ENCODE peak calls at places on chromosomes 13 and 19, in nine cellular contexts. One of them, this sample, is unnamed.

GRCh38 chr19:33664744-33665143 is 43.0 kb downstream of the CHST8 start:
- DNase-seq in CD8-positive, alpha-beta memory T cell: no peak
- DNase-seq in HT1080: no peak
- DNase-seq in cardiac muscle cell: no peak
- DNase-seq in brain microvascular endothelial cell: no peak
- DNase-seq in NCI-H1105: no peak
- DNase-seq in psoas muscle: no peak
- DNase-seq in SW480: no peak
- DNase-seq in stimulated activated naive CD8-positive, alpha-beta T cell treated with anti-CD3 and anti-CD28 coated beads, Interleukin-15, amount 100 ng/mL, for 72 hours: no peak
- DNase-seq in this sample: no peak

GRCh38 chr19:3761382-3762129 is at the start of gene APBA3:
- DNase-seq in CD8-positive, alpha-beta memory T cell: peak; percentile 92
- DNase-seq in HT1080: peak; percentile 90
- DNase-seq in cardiac muscle cell: peak; percentile 94
- DNase-seq in brain microvascular endothelial cell: peak; percentile 83
- DNase-seq in NCI-H1105: peak; percentile 83
- DNase-seq in psoas muscle: peak; percentile 97
- DNase-seq in SW480: peak; percentile 53
- DNase-seq in stimulated activated naive CD8-positive, alpha-beta T cell treated with anti-CD3 and anti-CD28 coated beads, Interleukin-15, amount 100 ng/mL, for 72 hours: peak; percentile 97
- DNase-seq in this sample: peak; percentile 90

GRCh38 chr13:33665776-33666175 is 152.2 kb upstream of the RFC3 start:
- DNase-seq in CD8-positive, alpha-beta memory T cell: no peak
- DNase-seq in HT1080: no peak
- DNase-seq in cardiac muscle cell: no peak
- DNase-seq in brain microvascular endothelial cell: no peak
- DNase-seq in NCI-H1105: no peak
- DNase-seq in psoas muscle: no peak
- DNase-seq in SW480: no peak
- DNase-seq in stimulated activated naive CD8-positive, alpha-beta T cell treated with anti-CD3 and anti-CD28 coated beads, Interleukin-15, amount 100 ng/mL, for 72 hours: no peak
- DNase-seq in this sample: no peak

GRCh38 chr19:7507884-7508283 is 8.0 kb upstream of the ZNF358 start:
- DNase-seq in CD8-positive, alpha-beta memory T cell: no peak
- DNase-seq in HT1080: peak; percentile 81
- DNase-seq in cardiac muscle cell: no peak
- DNase-seq in brain microvascular endothelial cell: peak; percentile 92
- DNase-seq in NCI-H1105: no peak
- DNase-seq in psoas muscle: peak; percentile 87
- DNase-seq in SW480: peak; percentile 87
- DNase-seq in stimulated activated naive CD8-positive, alpha-beta T cell treated with anti-CD3 and anti-CD28 coated beads, Interleukin-15, amount 100 ng/mL, for 72 hours: peak; percentile 31
- DNase-seq in this sample: peak; percentile 49

GRCh38 chr13:113453962-113454361 is 674 bp upstream of the ADPRHL1 start:
- DNase-seq in CD8-positive, alpha-beta memory T cell: no peak
- DNase-seq in HT1080: no peak
- DNase-seq in cardiac muscle cell: no peak
- DNase-seq in brain microvascular endothelial cell: no peak
- DNase-seq in NCI-H1105: no peak
- DNase-seq in psoas muscle: peak; percentile 44
- DNase-seq in SW480: no peak
- DNase-seq in stimulated activated naive CD8-positive, alpha-beta T cell treated with anti-CD3 and anti-CD28 coated beads, Interleukin-15, amount 100 ng/mL, for 72 hours: no peak
- DNase-seq in this sample: no peak

GRCh38 chr13:110444226-110444653 is 117.3 kb downstream of the RAB20 start:
- DNase-seq in CD8-positive, alpha-beta memory T cell: no peak
- DNase-seq in HT1080: no peak
- DNase-seq in cardiac muscle cell: no peak
- DNase-seq in brain microvascular endothelial cell: peak; percentile 67
- DNase-seq in NCI-H1105: no peak
- DNase-seq in psoas muscle: no peak
- DNase-seq in SW480: peak; percentile 77
- DNase-seq in stimulated activated naive CD8-positive, alpha-beta T cell treated with anti-CD3 and anti-CD28 coated beads, Interleukin-15, amount 100 ng/mL, for 72 hours: no peak
- DNase-seq in this sample: peak; percentile 79

GRCh38 chr13:37361608-37362007 is 237.0 kb downstream of the POSTN start:
- DNase-seq in CD8-positive, alpha-beta memory T cell: no peak
- DNase-seq in HT1080: no peak
- DNase-seq in cardiac muscle cell: no peak
- DNase-seq in brain microvascular endothelial cell: no peak
- DNase-seq in NCI-H1105: no peak
- DNase-seq in psoas muscle: no peak
- DNase-seq in SW480: no peak
- DNase-seq in stimulated activated naive CD8-positive, alpha-beta T cell treated with anti-CD3 and anti-CD28 coated beads, Interleukin-15, amount 100 ng/mL, for 72 hours: no peak
- DNase-seq in this sample: no peak

GRCh38 chr13:43986395-43986794 is 106.7 kb downstream of the LACC1 start:
- DNase-seq in CD8-positive, alpha-beta memory T cell: no peak
- DNase-seq in HT1080: no peak
- DNase-seq in cardiac muscle cell: peak; percentile 71
- DNase-seq in brain microvascular endothelial cell: no peak
- DNase-seq in NCI-H1105: peak; percentile 44
- DNase-seq in psoas muscle: no peak
- DNase-seq in SW480: no peak
- DNase-seq in stimulated activated naive CD8-positive, alpha-beta T cell treated with anti-CD3 and anti-CD28 coated beads, Interleukin-15, amount 100 ng/mL, for 72 hours: no peak
- DNase-seq in this sample: no peak

GRCh38 chr13:113584870-113585671 is 518 bp downstream of the TFDP1 start:
- DNase-seq in CD8-positive, alpha-beta memory T cell: peak; percentile 11
- DNase-seq in HT1080: peak; percentile 35
- DNase-seq in cardiac muscle cell: peak; percentile 36
- DNase-seq in brain microvascular endothelial cell: no peak
- DNase-seq in NCI-H1105: no peak
- DNase-seq in psoas muscle: peak; percentile 42
- DNase-seq in SW480: no peak
- DNase-seq in stimulated activated naive CD8-positive, alpha-beta T cell treated with anti-CD3 and anti-CD28 coated beads, Interleukin-15, amount 100 ng/mL, for 72 hours: peak; percentile 43
- DNase-seq in this sample: peak; percentile 72

GRCh38 chr13:41848435-41849255 is 112.3 kb downstream of the VWA8 start:
- DNase-seq in CD8-positive, alpha-beta memory T cell: no peak
- DNase-seq in HT1080: no peak
- DNase-seq in cardiac muscle cell: peak; percentile 5
- DNase-seq in brain microvascular endothelial cell: peak; percentile 38
- DNase-seq in NCI-H1105: no peak
- DNase-seq in psoas muscle: no peak
- DNase-seq in SW480: no peak
- DNase-seq in stimulated activated naive CD8-positive, alpha-beta T cell treated with anti-CD3 and anti-CD28 coated beads, Interleukin-15, amount 100 ng/mL, for 72 hours: no peak
- DNase-seq in this sample: no peak

GRCh38 chr13:47337781-47338507 is 441.1 kb upstream of the HTR2A start:
- DNase-seq in CD8-positive, alpha-beta memory T cell: no peak
- DNase-seq in HT1080: peak; percentile 79
- DNase-seq in cardiac muscle cell: peak; percentile 1
- DNase-seq in brain microvascular endothelial cell: peak; percentile 96
- DNase-seq in NCI-H1105: no peak
- DNase-seq in psoas muscle: no peak
- DNase-seq in SW480: no peak
- DNase-seq in stimulated activated naive CD8-positive, alpha-beta T cell treated with anti-CD3 and anti-CD28 coated beads, Interleukin-15, amount 100 ng/mL, for 72 hours: no peak
- DNase-seq in this sample: no peak

GRCh38 chr13:39254606-39255005 is 216.3 kb downstream of the NHLRC3 start:
- DNase-seq in CD8-positive, alpha-beta memory T cell: no peak
- DNase-seq in HT1080: no peak
- DNase-seq in cardiac muscle cell: no peak
- DNase-seq in brain microvascular endothelial cell: no peak
- DNase-seq in NCI-H1105: peak; percentile 20
- DNase-seq in psoas muscle: no peak
- DNase-seq in SW480: no peak
- DNase-seq in stimulated activated naive CD8-positive, alpha-beta T cell treated with anti-CD3 and anti-CD28 coated beads, Interleukin-15, amount 100 ng/mL, for 72 hours: no peak
- DNase-seq in this sample: no peak

GRCh38 chr13:101452519-101453485 is at the start of gene ITGBL1:
- DNase-seq in CD8-positive, alpha-beta memory T cell: no peak
- DNase-seq in HT1080: peak; percentile 57
- DNase-seq in cardiac muscle cell: no peak
- DNase-seq in brain microvascular endothelial cell: no peak
- DNase-seq in NCI-H1105: no peak
- DNase-seq in psoas muscle: peak; percentile 61
- DNase-seq in SW480: no peak
- DNase-seq in stimulated activated naive CD8-positive, alpha-beta T cell treated with anti-CD3 and anti-CD28 coated beads, Interleukin-15, amount 100 ng/mL, for 72 hours: no peak
- DNase-seq in this sample: peak; percentile 47

GRCh38 chr13:34357435-34358232 is 539.7 kb downstream of the RFC3 start:
- DNase-seq in CD8-positive, alpha-beta memory T cell: no peak
- DNase-seq in HT1080: peak; percentile 93
- DNase-seq in cardiac muscle cell: no peak
- DNase-seq in brain microvascular endothelial cell: peak; percentile 74
- DNase-seq in NCI-H1105: no peak
- DNase-seq in psoas muscle: no peak
- DNase-seq in SW480: peak; percentile 26
- DNase-seq in stimulated activated naive CD8-positive, alpha-beta T cell treated with anti-CD3 and anti-CD28 coated beads, Interleukin-15, amount 100 ng/mL, for 72 hours: no peak
- DNase-seq in this sample: peak; percentile 84

GRCh38 chr13:67048793-67049150 is 181.4 kb downstream of the PCDH9 start:
- DNase-seq in CD8-positive, alpha-beta memory T cell: no peak
- DNase-seq in HT1080: no peak
- DNase-seq in cardiac muscle cell: no peak
- DNase-seq in brain microvascular endothelial cell: peak; percentile 78
- DNase-seq in NCI-H1105: no peak
- DNase-seq in psoas muscle: no peak
- DNase-seq in SW480: no peak
- DNase-seq in stimulated activated naive CD8-positive, alpha-beta T cell treated with anti-CD3 and anti-CD28 coated beads, Interleukin-15, amount 100 ng/mL, for 72 hours: no peak
- DNase-seq in this sample: no peak

GRCh38 chr19:42193706-42194105 is 23.8 kb downstream of the DEDD2 start:
- DNase-seq in CD8-positive, alpha-beta memory T cell: no peak
- DNase-seq in HT1080: no peak
- DNase-seq in cardiac muscle cell: no peak
- DNase-seq in brain microvascular endothelial cell: peak; percentile 52
- DNase-seq in NCI-H1105: no peak
- DNase-seq in psoas muscle: no peak
- DNase-seq in SW480: no peak
- DNase-seq in stimulated activated naive CD8-positive, alpha-beta T cell treated with anti-CD3 and anti-CD28 coated beads, Interleukin-15, amount 100 ng/mL, for 72 hours: no peak
- DNase-seq in this sample: no peak

GRCh38 chr19:13234518-13234917 is 84.3 kb downstream of the IER2 start:
- DNase-seq in CD8-positive, alpha-beta memory T cell: peak; percentile 44
- DNase-seq in HT1080: peak; percentile 36
- DNase-seq in cardiac muscle cell: peak; percentile 44
- DNase-seq in brain microvascular endothelial cell: no peak
- DNase-seq in NCI-H1105: no peak
- DNase-seq in psoas muscle: peak; percentile 72
- DNase-seq in SW480: peak; percentile 26
- DNase-seq in stimulated activated naive CD8-positive, alpha-beta T cell treated with anti-CD3 and anti-CD28 coated beads, Interleukin-15, amount 100 ng/mL, for 72 hours: peak; percentile 76
- DNase-seq in this sample: peak; percentile 52

GRCh38 chr13:94080527-94080926 is 399.0 kb downstream of the DCT start:
- DNase-seq in CD8-positive, alpha-beta memory T cell: no peak
- DNase-seq in HT1080: no peak
- DNase-seq in cardiac muscle cell: no peak
- DNase-seq in brain microvascular endothelial cell: no peak
- DNase-seq in NCI-H1105: no peak
- DNase-seq in psoas muscle: no peak
- DNase-seq in SW480: no peak
- DNase-seq in stimulated activated naive CD8-positive, alpha-beta T cell treated with anti-CD3 and anti-CD28 coated beads, Interleukin-15, amount 100 ng/mL, for 72 hours: no peak
- DNase-seq in this sample: no peak

GRCh38 chr19:17229890-17230289 is 3.9 kb downstream of the OCEL1 start:
- DNase-seq in CD8-positive, alpha-beta memory T cell: no peak
- DNase-seq in HT1080: no peak
- DNase-seq in cardiac muscle cell: no peak
- DNase-seq in brain microvascular endothelial cell: no peak
- DNase-seq in NCI-H1105: no peak
- DNase-seq in psoas muscle: no peak
- DNase-seq in SW480: no peak
- DNase-seq in stimulated activated naive CD8-positive, alpha-beta T cell treated with anti-CD3 and anti-CD28 coated beads, Interleukin-15, amount 100 ng/mL, for 72 hours: no peak
- DNase-seq in this sample: no peak

GRCh38 chr19:13849991-13850909 is 26.7 kb upstream of the NANOS3 start:
- DNase-seq in CD8-positive, alpha-beta memory T cell: no peak
- DNase-seq in HT1080: peak; percentile 66
- DNase-seq in cardiac muscle cell: peak; percentile 56
- DNase-seq in brain microvascular endothelial cell: peak; percentile 64
- DNase-seq in NCI-H1105: peak; percentile 68
- DNase-seq in psoas muscle: peak; percentile 93
- DNase-seq in SW480: peak; percentile 73
- DNase-seq in stimulated activated naive CD8-positive, alpha-beta T cell treated with anti-CD3 and anti-CD28 coated beads, Interleukin-15, amount 100 ng/mL, for 72 hours: peak; percentile 71
- DNase-seq in this sample: peak; percentile 82

GRCh38 chr13:105894711-105895110 is 640.8 kb downstream of the EFNB2 start:
- DNase-seq in CD8-positive, alpha-beta memory T cell: no peak
- DNase-seq in HT1080: no peak
- DNase-seq in cardiac muscle cell: no peak
- DNase-seq in brain microvascular endothelial cell: no peak
- DNase-seq in NCI-H1105: no peak
- DNase-seq in psoas muscle: no peak
- DNase-seq in SW480: no peak
- DNase-seq in stimulated activated naive CD8-positive, alpha-beta T cell treated with anti-CD3 and anti-CD28 coated beads, Interleukin-15, amount 100 ng/mL, for 72 hours: no peak
- DNase-seq in this sample: no peak

GRCh38 chr13:66875264-66875663 is 354.9 kb downstream of the PCDH9 start:
- DNase-seq in CD8-positive, alpha-beta memory T cell: no peak
- DNase-seq in HT1080: no peak
- DNase-seq in cardiac muscle cell: no peak
- DNase-seq in brain microvascular endothelial cell: no peak
- DNase-seq in NCI-H1105: no peak
- DNase-seq in psoas muscle: no peak
- DNase-seq in SW480: no peak
- DNase-seq in stimulated activated naive CD8-positive, alpha-beta T cell treated with anti-CD3 and anti-CD28 coated beads, Interleukin-15, amount 100 ng/mL, for 72 hours: no peak
- DNase-seq in this sample: no peak

GRCh38 chr13:33057019-33057785 is 41.0 kb downstream of the KL start:
- DNase-seq in CD8-positive, alpha-beta memory T cell: no peak
- DNase-seq in HT1080: peak; percentile 21
- DNase-seq in cardiac muscle cell: no peak
- DNase-seq in brain microvascular endothelial cell: peak; percentile 23
- DNase-seq in NCI-H1105: no peak
- DNase-seq in psoas muscle: no peak
- DNase-seq in SW480: peak; percentile 26
- DNase-seq in stimulated activated naive CD8-positive, alpha-beta T cell treated with anti-CD3 and anti-CD28 coated beads, Interleukin-15, amount 100 ng/mL, for 72 hours: no peak
- DNase-seq in this sample: no peak

GRCh38 chr19:49064768-49065611 is at the start of gene NTF4:
- DNase-seq in CD8-positive, alpha-beta memory T cell: no peak
- DNase-seq in HT1080: no peak
- DNase-seq in cardiac muscle cell: peak; percentile 88
- DNase-seq in brain microvascular endothelial cell: no peak
- DNase-seq in NCI-H1105: no peak
- DNase-seq in psoas muscle: peak; percentile 56
- DNase-seq in SW480: peak; percentile 47
- DNase-seq in stimulated activated naive CD8-positive, alpha-beta T cell treated with anti-CD3 and anti-CD28 coated beads, Interleukin-15, amount 100 ng/mL, for 72 hours: no peak
- DNase-seq in this sample: no peak

GRCh38 chr13:94595006-94595942 is 678 bp downstream of the TGDS start:
- DNase-seq in CD8-positive, alpha-beta memory T cell: peak; percentile 37
- DNase-seq in HT1080: no peak
- DNase-seq in cardiac muscle cell: peak; percentile 28
- DNase-seq in brain microvascular endothelial cell: no peak
- DNase-seq in NCI-H1105: no peak
- DNase-seq in psoas muscle: peak; percentile 55
- DNase-seq in SW480: peak; percentile 9
- DNase-seq in stimulated activated naive CD8-positive, alpha-beta T cell treated with anti-CD3 and anti-CD28 coated beads, Interleukin-15, amount 100 ng/mL, for 72 hours: peak; percentile 34
- DNase-seq in this sample: no peak

GRCh38 chr13:49869514-49869913 is 66.6 kb downstream of the SPRYD7 start:
- DNase-seq in CD8-positive, alpha-beta memory T cell: no peak
- DNase-seq in HT1080: peak; percentile 36
- DNase-seq in cardiac muscle cell: peak; percentile 50
- DNase-seq in brain microvascular endothelial cell: peak; percentile 40
- DNase-seq in NCI-H1105: no peak
- DNase-seq in psoas muscle: no peak
- DNase-seq in SW480: peak; percentile 31
- DNase-seq in stimulated activated naive CD8-positive, alpha-beta T cell treated with anti-CD3 and anti-CD28 coated beads, Interleukin-15, amount 100 ng/mL, for 72 hours: no peak
- DNase-seq in this sample: no peak

GRCh38 chr13:55000844-55001243 is 1972.2 kb downstream of the OLFM4 start:
- DNase-seq in CD8-positive, alpha-beta memory T cell: no peak
- DNase-seq in HT1080: no peak
- DNase-seq in cardiac muscle cell: no peak
- DNase-seq in brain microvascular endothelial cell: no peak
- DNase-seq in NCI-H1105: no peak
- DNase-seq in psoas muscle: no peak
- DNase-seq in SW480: no peak
- DNase-seq in stimulated activated naive CD8-positive, alpha-beta T cell treated with anti-CD3 and anti-CD28 coated beads, Interleukin-15, amount 100 ng/mL, for 72 hours: no peak
- DNase-seq in this sample: no peak

GRCh38 chr13:113001251-113002140 is 32.5 kb downstream of the MCF2L start:
- DNase-seq in CD8-positive, alpha-beta memory T cell: peak; percentile 3
- DNase-seq in HT1080: no peak
- DNase-seq in cardiac muscle cell: peak; percentile 91
- DNase-seq in brain microvascular endothelial cell: peak; percentile 5
- DNase-seq in NCI-H1105: peak; percentile 98
- DNase-seq in psoas muscle: no peak
- DNase-seq in SW480: peak; percentile 85
- DNase-seq in stimulated activated naive CD8-positive, alpha-beta T cell treated with anti-CD3 and anti-CD28 coated beads, Interleukin-15, amount 100 ng/mL, for 72 hours: no peak
- DNase-seq in this sample: no peak

GRCh38 chr19:33678796-33679195 is 57.0 kb downstream of the CHST8 start:
- DNase-seq in CD8-positive, alpha-beta memory T cell: no peak
- DNase-seq in HT1080: no peak
- DNase-seq in cardiac muscle cell: no peak
- DNase-seq in brain microvascular endothelial cell: no peak
- DNase-seq in NCI-H1105: peak; percentile 96
- DNase-seq in psoas muscle: no peak
- DNase-seq in SW480: no peak
- DNase-seq in stimulated activated naive CD8-positive, alpha-beta T cell treated with anti-CD3 and anti-CD28 coated beads, Interleukin-15, amount 100 ng/mL, for 72 hours: no peak
- DNase-seq in this sample: no peak

GRCh38 chr19:48918801-48919247 is 14.7 kb upstream of the DHDH start:
- DNase-seq in CD8-positive, alpha-beta memory T cell: no peak
- DNase-seq in HT1080: peak; percentile 32
- DNase-seq in cardiac muscle cell: peak; percentile 55
- DNase-seq in brain microvascular endothelial cell: no peak
- DNase-seq in NCI-H1105: no peak
- DNase-seq in psoas muscle: no peak
- DNase-seq in SW480: peak; percentile 43
- DNase-seq in stimulated activated naive CD8-positive, alpha-beta T cell treated with anti-CD3 and anti-CD28 coated beads, Interleukin-15, amount 100 ng/mL, for 72 hours: no peak
- DNase-seq in this sample: no peak

GRCh38 chr19:39078436-39079200 is 5.5 kb upstream of the ACP7 start:
- DNase-seq in CD8-positive, alpha-beta memory T cell: no peak
- DNase-seq in HT1080: peak; percentile 99
- DNase-seq in cardiac muscle cell: no peak
- DNase-seq in brain microvascular endothelial cell: peak; percentile 94
- DNase-seq in NCI-H1105: no peak
- DNase-seq in psoas muscle: no peak
- DNase-seq in SW480: peak; percentile 95
- DNase-seq in stimulated activated naive CD8-positive, alpha-beta T cell treated with anti-CD3 and anti-CD28 coated beads, Interleukin-15, amount 100 ng/mL, for 72 hours: no peak
- DNase-seq in this sample: peak; percentile 90

This sample was measured in SJSA1.